ENCODE peak calls at places on chromosome 6, in ten cellular contexts. K is HL-60; B is AG04450; D is breast epithelium; F is naive thymus-derived CD4-positive, alpha-beta T cell; T is substantia nigra; V is fibroblast of lung; L is CD4-positive, alpha-beta memory T cell; E is small intestine; R is heart left ventricle. A is an unnamed sample.

GRCh38 chr6:157669747-157670216 is 153.3 kb upstream of the SNX9 start:
- DNase-seq in K (no peak), B (peak), D (peak), F (peak), T (peak), V (peak), L (no peak), E (peak), R (peak), A (peak)

GRCh38 chr6:92337571-92337970 is 1081.8 kb downstream of the EPHA7 start:
- DNase-seq in K (no peak), B (no peak), D (no peak), F (no peak), T (no peak), V (no peak), L (no peak), E (no peak), R (no peak), A (no peak)

GRCh38 chr6:136772685-136773472 is 19.4 kb downstream of the MAP3K5 start:
- DNase-seq in K (no peak), B (no peak), D (no peak), F (no peak), T (no peak), V (peak), L (no peak), E (no peak), R (peak), A (no peak)

GRCh38 chr6:108263371-108263770 is 2.5 kb upstream of the SNX3 start:
- DNase-seq in K (no peak), B (no peak), D (no peak), F (no peak), T (no peak), V (no peak), L (no peak), E (no peak), R (no peak), A (no peak)

GRCh38 chr6:113047148-113047547 is 700.0 kb downstream of the RFPL4B start:
- DNase-seq in K (no peak), B (peak), D (no peak), F (no peak), T (no peak), V (peak), L (no peak), E (no peak), R (no peak), A (no peak)

GRCh38 chr6:35084041-35084491 is 57.1 kb downstream of the TCP11 start:
- DNase-seq in K (no peak), B (no peak), D (peak), F (no peak), T (no peak), V (no peak), L (no peak), E (no peak), R (no peak), A (no peak)

GRCh38 chr6:129875610-129876515 is 14.7 kb upstream of the TMEM244 start:
- DNase-seq in K (no peak), B (no peak), D (no peak), F (no peak), T (no peak), V (no peak), L (no peak), E (no peak), R (no peak), A (no peak)

GRCh38 chr6:121652726-121653623 is 217.5 kb downstream of the GJA1 start:
- DNase-seq in K (no peak), B (peak), D (no peak), F (no peak), T (no peak), V (peak), L (no peak), E (peak), R (no peak), A (no peak)

GRCh38 chr6:89716532-89716931 is 78.0 kb upstream of the LYRM2 start:
- DNase-seq in K (no peak), B (no peak), D (no peak), F (no peak), T (no peak), V (no peak), L (no peak), E (no peak), R (no peak), A (no peak)

GRCh38 chr6:31888281-31889258 is 8.9 kb downstream of the EHMT2 start:
- DNase-seq in K (no peak), B (no peak), D (no peak), F (peak), T (no peak), V (no peak), L (peak), E (peak), R (no peak), A (peak)

GRCh38 chr6:105135056-105135455 is 44.8 kb downstream of the POPDC3 start:
- DNase-seq in K (no peak), B (no peak), D (no peak), F (no peak), T (no peak), V (peak), L (no peak), E (peak), R (no peak), A (no peak)

GRCh38 chr6:144350176-144350575 is 65.0 kb downstream of the UTRN start:
- DNase-seq in K (no peak), B (no peak), D (no peak), F (peak), T (no peak), V (no peak), L (peak), E (no peak), R (no peak), A (no peak)

DNA sequence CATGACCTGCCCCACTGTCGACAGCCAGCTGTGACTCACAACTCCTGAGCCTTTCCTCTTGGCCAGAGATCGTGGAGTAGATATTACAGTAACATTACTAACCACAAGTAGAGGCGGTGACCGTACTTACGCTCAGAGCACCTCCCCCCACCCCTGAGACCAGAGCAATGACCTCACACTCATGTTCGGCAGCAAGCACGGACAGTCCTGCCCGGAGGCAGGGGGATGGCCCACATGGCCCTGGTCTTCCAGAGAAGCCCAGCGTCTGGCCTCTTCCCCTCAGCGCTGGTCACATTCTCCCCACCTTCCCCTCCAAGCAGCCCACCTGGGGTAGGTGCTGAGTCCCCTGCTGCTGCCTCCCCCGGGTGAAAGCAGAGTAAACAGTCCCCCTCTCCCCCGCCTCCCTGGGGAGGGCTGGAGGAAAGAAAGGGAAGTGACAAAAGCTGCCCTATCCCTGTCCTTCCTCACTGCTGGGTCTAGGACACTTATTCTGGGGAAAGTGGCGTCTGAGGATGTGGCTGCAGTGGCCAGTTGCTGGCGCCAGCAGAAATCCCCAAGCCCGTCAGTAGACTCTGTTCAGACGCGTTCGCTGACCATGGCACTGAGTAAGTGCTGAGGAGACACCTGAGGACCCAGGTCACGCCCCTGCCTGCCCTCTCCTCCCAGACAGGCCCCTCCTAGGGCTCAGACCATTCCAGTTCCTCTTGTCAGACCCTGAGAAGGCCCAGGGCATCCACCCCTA is 68.5 kb downstream of the MRPL14 start:
- DNase-seq in K (peak), B (peak), D (peak), F (no peak), T (no peak), V (peak), L (no peak), E (peak), R (peak), A (peak)
- H3K27ac ChIP-seq in K (peak), B (peak), D (peak), F (no peak), T (peak), V (peak), L (no peak), E (peak), R (peak), A (peak)

DNA sequence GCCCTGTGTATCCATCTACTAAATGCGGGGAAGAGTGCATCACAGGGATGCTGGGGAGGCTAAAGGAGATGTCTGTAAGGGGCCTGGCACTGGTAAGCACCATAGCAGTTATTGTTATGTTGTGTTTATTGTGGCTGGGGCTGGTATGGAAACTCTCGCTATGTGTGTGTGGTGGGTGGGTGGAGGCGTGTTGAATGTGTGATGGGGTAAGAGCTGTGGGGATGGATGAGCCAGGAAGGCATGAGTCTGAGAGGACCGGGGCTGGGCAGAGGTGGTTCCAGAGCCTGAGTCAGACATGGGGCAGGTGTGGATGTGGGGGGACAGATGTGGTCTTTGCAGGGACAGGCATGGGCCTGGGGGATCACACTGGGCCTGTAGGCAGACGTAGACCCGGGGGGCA is 88.1 kb downstream of the GRM4 start:
- DNase-seq in K (no peak), B (no peak), D (no peak), F (no peak), T (no peak), V (no peak), L (no peak), E (no peak), R (no peak), A (no peak)
- H3K27ac ChIP-seq in K (no peak), B (no peak), D (no peak), F (no peak), T (no peak), V (no peak), L (no peak), E (no peak), R (no peak), A (no peak)

GRCh38 chr6:138107078-138107751 is at the start of gene PERP:
- DNase-seq in K (no peak), B (no peak), D (peak), F (peak), T (no peak), V (peak), L (peak), E (peak), R (peak), A (peak)

GRCh38 chr6:138104618-138105213 is 2.5 kb downstream of the PERP start:
- DNase-seq in K (no peak), B (no peak), D (no peak), F (no peak), T (no peak), V (no peak), L (no peak), E (peak), R (no peak), A (no peak)

GRCh38 chr6:138105446-138105845 is 1.8 kb downstream of the PERP start:
- DNase-seq in K (no peak), B (no peak), D (peak), F (no peak), T (no peak), V (no peak), L (no peak), E (peak), R (no peak), A (peak)

GRCh38 chr6:138106665-138107077 is 548 bp downstream of the PERP start:
- DNase-seq in K (no peak), B (no peak), D (no peak), F (no peak), T (no peak), V (no peak), L (no peak), E (no peak), R (no peak), A (no peak)

DNA sequence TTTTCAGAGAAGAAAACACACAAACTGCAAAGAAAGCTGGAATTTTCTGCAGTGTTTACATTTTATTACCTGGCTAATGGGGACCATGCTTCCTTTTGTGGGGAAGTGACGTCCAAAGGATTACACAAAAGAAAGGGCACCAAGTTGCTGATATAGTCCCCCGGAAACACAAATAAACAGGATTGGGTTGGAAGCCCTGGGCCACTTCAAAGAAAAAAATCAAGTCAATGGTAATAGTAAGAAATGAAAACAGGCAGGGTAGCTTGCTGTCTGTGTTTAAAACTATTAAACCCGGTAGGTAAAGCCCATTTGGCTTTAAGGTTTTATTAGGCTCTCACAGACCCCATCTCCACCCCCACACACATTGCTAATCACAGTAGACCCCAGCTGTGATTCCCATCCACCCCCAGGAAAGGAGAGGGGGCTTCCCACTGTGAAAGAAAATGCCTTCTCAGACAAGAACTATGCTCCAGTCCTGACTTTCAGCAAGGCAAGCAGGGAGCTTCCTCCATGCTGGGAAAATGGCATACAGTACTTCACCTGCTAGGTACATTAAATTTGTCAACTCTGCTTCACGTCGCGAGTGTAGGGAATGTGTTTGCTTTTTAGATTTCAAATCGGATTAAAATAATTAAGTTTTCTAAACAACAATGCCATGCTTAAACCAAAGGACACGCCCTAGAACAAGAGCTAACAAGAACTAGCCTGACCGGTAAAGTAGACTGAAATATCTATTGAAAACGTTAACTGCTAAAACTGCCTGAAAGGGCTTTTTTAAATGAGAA is 1.1 kb downstream of the PERP start:
- DNase-seq in K (no peak), B (no peak), D (no peak), F (no peak), T (no peak), V (no peak), L (no peak), E (peak), R (no peak), A (peak)
- H3K27ac ChIP-seq in K (no peak), B (no peak), D (peak), F (no peak), T (no peak), V (peak), L (no peak), E (peak), R (peak), A (peak)

DNA sequence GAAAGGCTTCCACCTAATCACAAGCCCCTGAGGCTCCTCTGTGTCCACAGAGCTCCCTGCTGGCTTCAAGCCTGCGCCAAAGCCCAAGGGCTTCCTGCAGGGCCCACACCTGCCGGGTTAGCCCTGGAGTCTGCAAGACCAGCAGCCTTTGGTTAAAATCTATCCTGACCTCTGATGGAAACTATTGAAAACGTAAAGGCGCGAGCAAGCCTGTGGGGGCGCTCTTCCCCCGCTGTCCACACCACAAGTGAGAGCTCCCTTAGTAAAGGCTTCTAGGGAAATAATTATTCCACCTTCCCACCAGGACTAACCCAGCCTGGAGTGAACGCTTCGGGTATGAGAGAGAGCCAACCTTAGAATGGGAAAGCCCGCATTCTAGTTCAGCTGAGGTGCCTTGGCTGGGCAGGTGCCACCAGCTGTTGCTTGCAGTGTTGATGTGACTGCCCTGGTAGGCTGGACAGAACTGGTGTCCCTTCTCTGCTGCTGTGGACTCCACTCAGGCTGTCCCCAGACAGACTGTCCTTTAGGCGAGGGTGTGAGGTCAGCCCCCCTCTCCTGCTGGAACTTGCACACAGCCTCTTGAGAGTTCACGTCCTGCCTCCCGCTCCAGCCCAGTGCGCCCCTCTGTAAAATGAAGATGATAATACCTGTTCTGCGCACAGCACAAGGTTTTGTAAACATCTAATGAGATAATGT is 68.7 kb downstream of the SYTL3 start:
- DNase-seq in K (no peak), B (no peak), D (no peak), F (no peak), T (no peak), V (no peak), L (no peak), E (peak), R (no peak), A (no peak)
- H3K27ac ChIP-seq in K (no peak), B (no peak), D (no peak), F (no peak), T (no peak), V (no peak), L (peak), E (no peak), R (no peak), A (no peak)

GRCh38 chr6:41519748-41520699 is 26.2 kb upstream of the FOXP4 start:
- DNase-seq in K (no peak), B (no peak), D (no peak), F (no peak), T (no peak), V (no peak), L (no peak), E (peak), R (no peak), A (peak)
- H3K27ac ChIP-seq in K (no peak), B (no peak), D (no peak), F (no peak), T (no peak), V (no peak), L (no peak), E (peak), R (no peak), A (peak)

DNA sequence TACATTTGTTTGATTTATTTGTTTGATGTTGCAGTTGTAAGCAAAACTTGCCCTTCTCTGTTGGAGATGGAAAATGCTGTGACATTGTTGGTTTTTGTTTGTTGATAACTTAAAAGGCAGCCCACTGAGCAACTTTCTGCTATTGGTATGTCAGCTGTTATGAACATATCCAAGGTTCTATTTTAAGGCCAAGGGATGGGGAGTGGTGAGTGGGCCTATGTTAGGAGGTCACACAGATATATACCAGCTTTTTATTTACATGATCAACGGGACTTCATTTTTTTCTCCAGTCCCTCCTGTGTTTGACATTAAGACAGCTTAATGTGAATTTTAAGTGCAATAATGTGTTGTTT is 5.8 kb downstream of the QKI start:
- DNase-seq in K (no peak), B (no peak), D (no peak), F (no peak), T (no peak), V (peak), L (no peak), E (no peak), R (no peak), A (no peak)
- H3K27ac ChIP-seq in K (no peak), B (no peak), D (peak), F (no peak), T (peak), V (no peak), L (no peak), E (no peak), R (peak), A (no peak)

GRCh38 chr6:53281518-53282215 is 67.1 kb downstream of the ELOVL5 start:
- DNase-seq in K (no peak), B (no peak), D (peak), F (no peak), T (no peak), V (no peak), L (no peak), E (no peak), R (no peak), A (no peak)
- H3K27ac ChIP-seq in K (no peak), B (no peak), D (peak), F (no peak), T (no peak), V (no peak), L (no peak), E (peak), R (peak), A (no peak)

DNA sequence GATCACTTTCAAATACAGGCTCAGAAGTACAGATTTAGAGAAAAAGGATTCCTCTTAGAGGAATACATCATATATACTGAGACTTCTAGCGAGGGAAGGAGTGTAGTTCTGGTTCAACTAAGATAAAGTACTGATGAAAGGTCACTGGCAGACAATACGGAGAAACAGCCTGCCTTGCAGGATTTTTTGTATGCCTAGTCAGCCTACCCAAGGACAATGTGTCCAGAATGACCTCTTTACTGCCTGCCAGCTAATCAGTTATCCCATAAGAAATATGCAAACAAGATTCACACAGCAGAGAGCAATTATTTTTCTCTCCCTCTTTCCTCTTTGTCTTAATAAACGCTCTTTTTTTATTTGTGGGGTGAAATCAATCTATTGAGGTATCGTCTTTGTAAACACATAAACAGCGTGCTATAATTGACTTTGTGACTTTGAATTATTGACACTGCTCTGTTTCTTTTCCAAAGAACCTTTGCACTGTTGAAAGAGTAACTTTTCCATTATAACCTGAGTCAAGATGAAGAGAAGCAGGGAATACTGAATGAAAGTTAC is 1.4 kb upstream of the TSPYL4 start:
- DNase-seq in K (no peak), B (no peak), D (no peak), F (no peak), T (no peak), V (peak), L (no peak), E (peak), R (no peak), A (no peak)
- H3K27ac ChIP-seq in K (no peak), B (no peak), D (peak), F (peak), T (no peak), V (no peak), L (peak), E (no peak), R (peak), A (no peak)

A was measured in colonic mucosa.